ENCODE peak calls at places on chromosomes 11 and 22, in nine cellular contexts. J, X, W, N, E, P, S, D and M are unnamed samples.

GRCh38 chr22:42973536-42973881 is 41.4 kb downstream of the PACSIN2 start:
- DNase-seq in J (no peak), X (no peak), W (no peak), N (no peak), E (no peak), P (no peak), S (no peak), D (no peak), M (no peak)

GRCh38 chr11:78646564-78647185 is 72.0 kb upstream of the NARS2 start:
- DNase-seq in J (peak; percentile 41), X (no peak), W (peak; percentile 56), N (no peak), E (peak; percentile 53), P (no peak), S (no peak), D (peak; percentile 50), M (no peak)

GRCh38 chr11:117511483-117511934 is 183.9 kb downstream of the CEP164 start:
- DNase-seq in J (no peak), X (no peak), W (no peak), N (no peak), E (no peak), P (no peak), S (no peak), D (no peak), M (no peak)

GRCh38 chr22:47115518-47115890 is 353.1 kb downstream of the TBC1D22A start:
- DNase-seq in J (no peak), X (peak; percentile 38), W (no peak), N (no peak), E (no peak), P (no peak), S (no peak), D (no peak), M (no peak)

GRCh38 chr11:108628326-108628725 is 34.8 kb upstream of the EXPH5 start:
- DNase-seq in J (no peak), X (no peak), W (no peak), N (no peak), E (no peak), P (no peak), S (no peak), D (no peak), M (no peak)

GRCh38 chr22:40721266-40721665 is 42.0 kb downstream of the MCHR1 start:
- DNase-seq in J (no peak), X (no peak), W (no peak), N (no peak), E (no peak), P (no peak), S (no peak), D (no peak), M (no peak)

GRCh38 chr11:57762235-57762866 is 749 bp downstream of the CTNND1 start:
- DNase-seq in J (no peak), X (no peak), W (peak; percentile 28), N (no peak), E (peak; percentile 26), P (no peak), S (no peak), D (no peak), M (no peak)

GRCh38 chr11:34825670-34826383 is 90.4 kb downstream of the APIP start:
- DNase-seq in J (peak; percentile 55), X (peak; percentile 68), W (no peak), N (no peak), E (no peak), P (no peak), S (no peak), D (no peak), M (no peak)

GRCh38 chr11:116579857-116580727 is 192.7 kb downstream of the BUD13 start:
- DNase-seq in J (no peak), X (no peak), W (no peak), N (no peak), E (no peak), P (no peak), S (no peak), D (no peak), M (no peak)

GRCh38 chr11:131932584-131933360 is 562.4 kb downstream of the NTM start:
- DNase-seq in J (peak; percentile 45), X (no peak), W (no peak), N (no peak), E (no peak), P (no peak), S (peak; percentile 61), D (no peak), M (no peak)

GRCh38 chr11:128860571-128861361 is 6.3 kb downstream of the KCNJ1 start:
- DNase-seq in J (no peak), X (no peak), W (no peak), N (no peak), E (no peak), P (no peak), S (no peak), D (no peak), M (peak; percentile 27)

GRCh38 chr11:44950036-44950624 is 553 bp downstream of the TP53I11 start:
- DNase-seq in J (no peak), X (peak; percentile 81), W (no peak), N (peak; percentile 58), E (no peak), P (no peak), S (no peak), D (peak; percentile 28), M (no peak)

GRCh38 chr22:29141078-29141688 is 64.5 kb upstream of the EMID1 start:
- DNase-seq in J (no peak), X (no peak), W (no peak), N (no peak), E (no peak), P (no peak), S (no peak), D (no peak), M (no peak)

GRCh38 chr22:37726240-37726887 is 29.5 kb downstream of the TRIOBP start:
- DNase-seq in J (no peak), X (no peak), W (peak; percentile 59), N (no peak), E (peak; percentile 54), P (no peak), S (no peak), D (no peak), M (no peak)

GRCh38 chr22:46660604-46661201 is 40.5 kb downstream of the GRAMD4 start:
- DNase-seq in J (no peak), X (no peak), W (no peak), N (no peak), E (no peak), P (no peak), S (no peak), D (peak; percentile 21), M (no peak)

GRCh38 chr11:131694526-131695424 is 324.4 kb downstream of the NTM start:
- DNase-seq in J (peak; percentile 73), X (peak; percentile 90), W (peak; percentile 86), N (peak; percentile 39), E (peak; percentile 86), P (no peak), S (peak; percentile 87), D (no peak), M (peak; percentile 39)

GRCh38 chr11:76793391-76793811 is 10.2 kb downstream of the TSKU start:
- DNase-seq in J (no peak), X (no peak), W (no peak), N (no peak), E (no peak), P (no peak), S (no peak), D (no peak), M (no peak)

GRCh38 chr22:33811686-33812085 is 108.6 kb downstream of the LARGE1 start:
- DNase-seq in J (no peak), X (no peak), W (peak; percentile 62), N (no peak), E (peak; percentile 64), P (peak; percentile 11), S (peak; percentile 57), D (no peak), M (no peak)

GRCh38 chr11:32225491-32226285 is 134.8 kb downstream of the RCN1 start:
- DNase-seq in J (no peak), X (no peak), W (no peak), N (no peak), E (no peak), P (no peak), S (no peak), D (no peak), M (no peak)

GRCh38 chr11:99020324-99021225 is at the start of gene CNTN5:
- DNase-seq in J (peak; percentile 54), X (peak; percentile 70), W (peak; percentile 39), N (no peak), E (peak; percentile 54), P (no peak), S (peak; percentile 36), D (no peak), M (no peak)

GRCh38 chr22:44807915-44808690 is 55.7 kb downstream of the ARHGAP8 start:
- DNase-seq in J (no peak), X (no peak), W (no peak), N (no peak), E (no peak), P (no peak), S (no peak), D (no peak), M (no peak)
- TF ChIP-seq CTCF in J (no peak), X (no peak), W (no peak), N (no peak), E (no peak), P (no peak), S (no peak), D (no peak), M (peak; percentile 9)

GRCh38 chr11:120306519-120307242 is 18.4 kb upstream of the TLCD5 start:
- DNase-seq in J (no peak), X (no peak), W (peak; percentile 95), N (no peak), E (peak; percentile 85), P (no peak), S (peak; percentile 53), D (no peak), M (peak; percentile 74)
- TF ChIP-seq CTCF in J (no peak), X (peak; percentile 8), W (peak; percentile 69), N (no peak), E (peak; percentile 66), P (no peak), S (peak; percentile 15), D (no peak), M (peak; percentile 69)

DNA sequence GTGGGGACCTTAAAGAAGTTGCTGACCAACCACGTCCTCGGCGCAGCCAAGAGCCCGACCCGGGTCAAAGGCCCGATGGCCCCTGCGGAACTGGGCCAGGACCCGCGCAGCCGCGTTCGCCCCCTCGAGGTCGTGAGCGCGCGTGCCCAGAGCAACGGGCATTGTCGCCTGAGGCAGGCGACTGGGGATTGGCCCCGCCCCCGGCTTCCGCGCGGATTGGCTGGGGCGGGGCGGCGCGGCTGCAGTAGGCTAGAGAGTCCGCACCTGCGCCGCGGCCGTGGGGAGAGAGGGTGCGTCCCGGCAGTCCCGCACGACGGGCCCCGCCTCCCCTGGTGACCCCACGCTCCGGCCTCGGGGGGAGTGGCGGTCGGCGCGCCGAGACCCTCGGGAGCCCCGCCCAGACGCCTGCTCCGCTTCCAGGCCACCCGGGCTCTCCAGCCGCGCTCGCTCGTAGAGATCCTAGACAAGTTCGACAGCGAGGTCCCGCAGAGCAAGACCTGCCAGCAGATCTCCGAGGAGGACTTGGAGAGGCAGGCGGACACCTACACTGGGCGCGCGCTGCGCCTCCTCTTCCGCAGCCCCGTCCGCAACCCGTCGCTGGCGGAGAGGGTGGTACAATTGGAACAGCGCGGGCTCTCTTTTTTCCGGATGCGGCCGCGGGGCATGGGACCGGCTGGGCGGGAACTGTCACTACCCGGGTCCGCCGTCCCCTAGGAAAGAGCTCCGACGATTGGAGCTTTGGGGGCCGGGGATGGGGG is 8.3 kb upstream of the PPIL2 start:
- DNase-seq in J (no peak), X (peak; percentile 92), W (peak; percentile 28), N (peak; percentile 78), E (peak; percentile 15), P (no peak), S (peak; percentile 77), D (peak; percentile 75), M (no peak)
- TF ChIP-seq CTCF in J (no peak), X (peak; percentile 30), W (no peak), N (no peak), E (no peak), P (peak; percentile 3), S (peak; percentile 17), D (peak; percentile 44), M (no peak)

GRCh38 chr11:71286701-71287643 is 34.6 kb upstream of the SHANK2 start:
- DNase-seq in J (peak; percentile 67), X (peak; percentile 68), W (peak; percentile 89), N (no peak), E (peak; percentile 82), P (no peak), S (no peak), D (no peak), M (peak; percentile 97)
- TF ChIP-seq CTCF in J (no peak), X (no peak), W (no peak), N (no peak), E (no peak), P (no peak), S (no peak), D (no peak), M (no peak)